ENCODE peak calls at places on chromosomes 3 and 15, in four cellular contexts. One of them, this sample, is unnamed.

GRCh38 chr15:88255496-88256171 is 905 bp downstream of the NTRK3 start:
- DNase-seq in K562: no peak
- DNase-seq in HepG2: no peak
- DNase-seq in GM12878: no peak
- DNase-seq in this sample: peak; percentile 91

GRCh38 chr3:180048840-180049239 is 12.1 kb upstream of the PEX5L start:
- DNase-seq in GM12878: no peak
- DNase-seq in K562: no peak
- DNase-seq in HepG2: no peak
- DNase-seq in this sample: no peak

GRCh38 chr15:78037779-78038305 is 39.7 kb downstream of the TBC1D2B start:
- DNase-seq in K562: no peak
- DNase-seq in HepG2: no peak
- DNase-seq in GM12878: no peak
- DNase-seq in this sample: no peak

GRCh38 chr3:121707531-121708273 is 41.8 kb downstream of the GOLGB1 start:
- DNase-seq in HepG2: no peak
- DNase-seq in K562: no peak
- DNase-seq in GM12878: no peak
- DNase-seq in this sample: no peak

GRCh38 chr3:14016900-14017475 is 107.7 kb downstream of the CHCHD4 start:
- DNase-seq in GM12878: no peak
- DNase-seq in HepG2: peak; percentile 38
- DNase-seq in K562: no peak
- DNase-seq in this sample: no peak

GRCh38 chr15:92821491-92822116 is 78.5 kb upstream of the CHD2 start:
- DNase-seq in HepG2: no peak
- DNase-seq in K562: no peak
- DNase-seq in GM12878: no peak
- DNase-seq in this sample: no peak

GRCh38 chr15:100349696-100350433 is 8.1 kb upstream of the ADAMTS17 start:
- DNase-seq in HepG2: peak; percentile 76
- DNase-seq in GM12878: peak; percentile 11
- DNase-seq in K562: peak; percentile 88
- DNase-seq in this sample: peak; percentile 92

GRCh38 chr3:64954995-64955636 is 267.3 kb upstream of the ADAMTS9 start:
- DNase-seq in HepG2: no peak
- DNase-seq in GM12878: no peak
- DNase-seq in K562: peak; percentile 7
- DNase-seq in this sample: peak; percentile 18

GRCh38 chr3:14900881-14901873 is 46.2 kb upstream of the NR2C2 start:
- DNase-seq in HepG2: no peak
- DNase-seq in K562: no peak
- DNase-seq in GM12878: no peak
- DNase-seq in this sample: no peak

GRCh38 chr15:75776075-75776443 is 63.4 kb upstream of the CSPG4 start:
- DNase-seq in HepG2: peak; percentile 64
- DNase-seq in GM12878: no peak
- DNase-seq in K562: peak; percentile 21
- DNase-seq in this sample: no peak

GRCh38 chr3:194592798-194593752 is 40.1 kb downstream of the TMEM44 start:
- DNase-seq in K562: no peak
- DNase-seq in HepG2: no peak
- DNase-seq in GM12878: no peak
- DNase-seq in this sample: peak; percentile 68

GRCh38 chr3:40192628-40193027 is 116.9 kb upstream of the EIF1B start:
- DNase-seq in GM12878: no peak
- DNase-seq in HepG2: no peak
- DNase-seq in K562: peak; percentile 57
- DNase-seq in this sample: no peak
- TF ChIP-seq USF2 in GM12878: no peak
- TF ChIP-seq USF2 in HepG2: no peak
- TF ChIP-seq USF2 in K562: no peak
- TF ChIP-seq USF2 in this sample: no peak

DNA sequence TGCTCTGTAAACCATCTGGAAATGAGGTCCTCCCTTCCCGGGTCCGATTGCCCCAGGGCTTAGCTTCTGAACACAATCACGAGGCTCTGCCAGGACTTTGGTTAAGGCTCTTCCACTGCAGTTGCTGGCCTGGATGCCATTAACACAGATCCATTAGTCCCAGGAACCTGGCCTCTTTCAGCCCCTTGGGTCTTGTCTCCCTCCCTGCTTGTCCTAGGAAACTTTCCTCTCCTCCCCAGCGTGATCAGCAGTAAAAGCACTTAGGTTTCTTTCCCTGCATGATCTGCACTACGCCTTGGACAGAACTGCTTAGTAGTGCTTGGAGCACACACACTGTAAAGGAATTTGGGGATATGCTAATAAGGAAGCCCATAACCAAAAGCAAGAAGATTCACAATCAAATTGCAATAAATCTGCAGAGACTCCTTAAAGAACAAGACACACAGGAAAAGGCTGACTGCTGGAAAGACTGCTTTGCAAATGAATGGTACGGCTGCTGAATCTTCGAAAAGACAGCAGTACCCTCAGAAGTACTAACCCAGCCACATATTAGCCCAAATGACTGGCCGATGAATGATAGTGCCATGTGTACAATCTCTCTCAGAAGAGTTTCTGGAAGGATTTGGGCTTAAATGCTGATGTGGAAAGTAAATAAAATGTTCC is 154.4 kb downstream of the ECT2 start:
- DNase-seq in HepG2: no peak
- DNase-seq in GM12878: no peak
- DNase-seq in K562: no peak
- DNase-seq in this sample: peak; percentile 19
- TF ChIP-seq ZBTB33 in HepG2: no peak
- TF ChIP-seq ZBTB33 in GM12878: no peak
- TF ChIP-seq ZBTB33 in K562: no peak
- TF ChIP-seq ZBTB33 in this sample: no peak

GRCh38 chr15:22844421-22845288 is 6.2 kb downstream of the NIPA2 start:
- DNase-seq in GM12878: no peak
- DNase-seq in K562: no peak
- DNase-seq in HepG2: peak; percentile 36
- DNase-seq in this sample: no peak
- H3K27ac ChIP-seq in GM12878: peak overlapping the region; percentile 35
- H3K27ac ChIP-seq in K562: no peak overlapping the region
- H3K27ac ChIP-seq in HepG2: peak overlapping the region; percentile 62
- H3K27ac ChIP-seq in this sample: no peak overlapping the region

GRCh38 chr3:99633887-99634558 is 4.4 kb upstream of the COL8A1 start:
- DNase-seq in K562: no peak
- DNase-seq in GM12878: no peak
- DNase-seq in HepG2: no peak
- DNase-seq in this sample: no peak
- TF ChIP-seq USF2 in K562: no peak
- TF ChIP-seq USF2 in GM12878: no peak
- TF ChIP-seq USF2 in HepG2: no peak
- TF ChIP-seq USF2 in this sample: no peak

GRCh38 chr3:127458698-127459097 is 131.8 kb downstream of the TPRA1 start:
- DNase-seq in K562: peak; percentile 45
- DNase-seq in HepG2: no peak
- DNase-seq in GM12878: no peak
- DNase-seq in this sample: no peak
- TF ChIP-seq ZBTB33 in K562: no peak
- TF ChIP-seq ZBTB33 in HepG2: no peak
- TF ChIP-seq ZBTB33 in GM12878: no peak
- TF ChIP-seq ZBTB33 in this sample: no peak

GRCh38 chr3:172476339-172476738 is 28.1 kb upstream of the GHSR start:
- DNase-seq in K562: no peak
- DNase-seq in GM12878: no peak
- DNase-seq in HepG2: no peak
- DNase-seq in this sample: no peak
- H3K27ac ChIP-seq in K562: no peak overlapping the region
- H3K27ac ChIP-seq in GM12878: no peak overlapping the region
- H3K27ac ChIP-seq in HepG2: no peak overlapping the region
- H3K27ac ChIP-seq in this sample: no peak overlapping the region